ENCODE peak calls at places on chromosomes 13 and 19, in nine cellular contexts. A, O, K, P, C, F, T, R and S are unnamed samples.

GRCh38 chr13:48636550-48636949 is 17.2 kb upstream of the CYSLTR2 start:
- DNase-seq in A (no peak), F (no peak), C (no peak), P (no peak), K (no peak), R (no peak), T (no peak), O (no peak), S (no peak)

GRCh38 chr13:107753286-107753685 is 462.1 kb downstream of the LIG4 start:
- DNase-seq in R (no peak), O (no peak), C (no peak), A (no peak), P (no peak), T (no peak), K (no peak), F (no peak), S (no peak)

GRCh38 chr13:99655351-99656091 is 154.2 kb downstream of the TM9SF2 start:
- DNase-seq in K (no peak), P (no peak), A (no peak), F (peak; percentile 4), C (no peak), T (peak; percentile 45), O (no peak), R (no peak), S (no peak)

GRCh38 chr19:15737722-15738121 is at the start of gene OR10H3:
- DNase-seq in P (no peak), C (no peak), R (no peak), F (no peak), T (no peak), K (no peak), O (no peak), A (no peak), S (no peak)

GRCh38 chr13:95325485-95325884 is 24.2 kb upstream of the ABCC4 start:
- DNase-seq in F (no peak), C (no peak), K (no peak), P (no peak), A (no peak), T (no peak), R (no peak), O (no peak), S (no peak)

GRCh38 chr13:19967619-19968018 is 9.1 kb downstream of the ZMYM2 start:
- DNase-seq in O (no peak), T (no peak), R (no peak), F (no peak), K (no peak), C (no peak), P (peak; percentile 27), A (no peak), S (no peak)

GRCh38 chr19:5342573-5343201 is 2.1 kb upstream of the PTPRS start:
- DNase-seq in K (no peak), F (no peak), C (no peak), O (no peak), P (no peak), A (no peak), R (no peak), T (no peak), S (no peak)

GRCh38 chr13:26964278-26965057 is 203.9 kb upstream of the GPR12 start:
- DNase-seq in A (no peak), C (peak; percentile 73), T (no peak), P (no peak), K (no peak), F (no peak), R (no peak), O (no peak), S (no peak)

GRCh38 chr13:87153371-87153770 is 517.8 kb upstream of the SLITRK5 start:
- DNase-seq in O (no peak), C (no peak), K (no peak), T (no peak), A (no peak), F (no peak), P (no peak), R (no peak), S (no peak)

GRCh38 chr13:114119196-114119595 is 13.2 kb downstream of the RASA3 start:
- DNase-seq in R (no peak), C (no peak), O (peak; percentile 85), T (peak; percentile 77), A (no peak), F (no peak), P (no peak), K (no peak), S (no peak)

GRCh38 chr19:10718205-10719196 is 622 bp downstream of the DNM2 start:
- DNase-seq in T (peak; percentile 71), C (no peak), K (peak; percentile 42), F (no peak), P (peak; percentile 38), O (no peak), A (peak; percentile 44), R (no peak), S (peak; percentile 56)

GRCh38 chr13:76853481-76853880 is 32.7 kb downstream of the KCTD12 start:
- DNase-seq in O (no peak), R (no peak), K (no peak), C (no peak), T (no peak), F (no peak), A (no peak), P (no peak), S (no peak)

GRCh38 chr13:100040196-100040595 is 48.7 kb upstream of the PCCA start:
- DNase-seq in P (no peak), R (no peak), K (no peak), T (no peak), C (peak; percentile 66), F (no peak), O (no peak), A (no peak), S (no peak)

GRCh38 chr13:49374585-49375290 is 69.1 kb downstream of the CAB39L start:
- DNase-seq in K (no peak), T (no peak), O (peak; percentile 6), F (no peak), R (no peak), A (no peak), C (no peak), P (peak; percentile 28), S (peak; percentile 28)

GRCh38 chr19:7864719-7865074 is 9.5 kb downstream of the PRR36 start:
- DNase-seq in C (no peak), K (no peak), O (no peak), A (no peak), T (no peak), R (no peak), P (no peak), F (no peak), S (no peak)

GRCh38 chr13:45367358-45367757 is 26.4 kb upstream of the TPT1 start:
- DNase-seq in C (no peak), O (peak; percentile 45), P (peak; percentile 65), T (no peak), R (peak; percentile 90), A (peak; percentile 75), K (peak; percentile 85), F (peak; percentile 84), S (peak; percentile 71)

GRCh38 chr19:3655402-3656072 is 28.9 kb upstream of the CACTIN start:
- DNase-seq in O (peak; percentile 87), R (no peak), P (no peak), K (no peak), C (no peak), F (no peak), T (no peak), A (no peak), S (no peak)

GRCh38 chr19:4057913-4058695 is 8.6 kb downstream of the ZBTB7A start:
- DNase-seq in K (peak; percentile 36), C (no peak), F (no peak), A (no peak), T (no peak), R (no peak), P (no peak), O (peak; percentile 48), S (no peak)

GRCh38 chr19:15313649-15314279 is 18.6 kb downstream of the BRD4 start:
- DNase-seq in F (no peak), K (no peak), A (no peak), C (no peak), T (no peak), P (no peak), O (no peak), R (no peak), S (no peak)

GRCh38 chr19:58305932-58306323 is 751 bp downstream of the ERVK3-1 start:
- DNase-seq in A (no peak), P (no peak), C (no peak), K (no peak), O (no peak), R (no peak), T (no peak), F (no peak), S (peak; percentile 22)

GRCh38 chr19:459724-460511 is 915 bp downstream of the SHC2 start:
- DNase-seq in R (no peak), O (no peak), C (peak; percentile 59), F (no peak), P (no peak), A (no peak), K (no peak), T (peak; percentile 82), S (peak; percentile 58)

GRCh38 chr13:71169125-71169524 is 697.9 kb downstream of the DACH1 start:
- DNase-seq in A (no peak), K (no peak), O (no peak), R (no peak), T (no peak), C (no peak), P (no peak), F (no peak), S (no peak)

GRCh38 chr13:97235549-97236206 is 13.5 kb downstream of the MBNL2 start:
- DNase-seq in R (no peak), A (no peak), K (no peak), T (no peak), F (no peak), P (no peak), O (no peak), C (peak; percentile 81), S (no peak)

GRCh38 chr19:367963-368623 is 23.5 kb upstream of the MIER2 start:
- DNase-seq in A (no peak), O (no peak), T (no peak), K (no peak), R (no peak), P (peak; percentile 32), C (no peak), F (no peak), S (no peak)

GRCh38 chr19:18058208-18059009 is 28.3 kb downstream of the IL12RB1 start:
- DNase-seq in O (no peak), P (peak; percentile 92), A (peak; percentile 76), K (peak; percentile 79), R (peak; percentile 82), C (peak; percentile 65), F (peak; percentile 60), T (peak; percentile 90), S (peak; percentile 88)

GRCh38 chr19:867301-867793 is 7.9 kb downstream of the CFD start:
- DNase-seq in A (no peak), P (no peak), T (peak; percentile 50), R (no peak), O (no peak), K (no peak), C (no peak), F (no peak), S (no peak)

GRCh38 chr19:52689804-52690394 is 44.9 kb downstream of the ZNF611 start:
- DNase-seq in T (peak; percentile 44), C (no peak), F (no peak), O (no peak), K (peak; percentile 2), R (no peak), P (no peak), A (peak; percentile 44), S (no peak)

GRCh38 chr19:14394167-14394566 is 12.9 kb downstream of the ADGRE5 start:
- DNase-seq in P (no peak), K (no peak), F (no peak), R (no peak), A (no peak), C (no peak), T (no peak), O (no peak), S (no peak)

GRCh38 chr13:91722267-91722884 is 324.0 kb downstream of the GPC5 start:
- DNase-seq in F (no peak), C (peak; percentile 46), T (peak; percentile 36), A (no peak), R (peak; percentile 2), O (no peak), P (peak; percentile 25), K (no peak), S (peak; percentile 11)

GRCh38 chr13:39402221-39402620 is 200.8 kb downstream of the LHFPL6 start:
- DNase-seq in O (no peak), K (no peak), T (no peak), F (no peak), P (no peak), C (no peak), A (no peak), R (no peak), S (no peak)

GRCh38 chr19:49327878-49328544 is 3.0 kb upstream of the SLC6A16 start:
- DNase-seq in R (peak; percentile 49), C (no peak), T (peak; percentile 30), A (peak; percentile 18), P (peak; percentile 49), K (peak; percentile 33), F (no peak), O (no peak), S (peak; percentile 48)